ENCODE peak calls at places on chromosomes 13 and 19, in ten cellular contexts. Z, R, Y, V, M, H, T, O, P and D are unnamed samples. For H3K4me1, the result is how much of the 10 kb centered on the place peaks cover.

GRCh38 chr19:17332677-17333581 is 1.7 kb downstream of the ANO8 start:
- DNase-seq in P (no peak), Y (no peak), H (no peak), M (peak), T (no peak), R (peak), V (no peak), O (no peak), Z (peak), D (no peak)

GRCh38 chr19:46069841-46070341 is 29.1 kb upstream of the IGFL4 start:
- DNase-seq in Z (no peak), M (peak), O (no peak), V (no peak), R (peak), Y (no peak), T (peak), H (no peak), P (no peak), D (no peak)

GRCh38 chr19:49875801-49876421 is 1.2 kb downstream of the AKT1S1 start:
- DNase-seq in O (peak), V (peak), P (peak), H (no peak), Z (peak), Y (no peak), R (peak), T (peak), M (peak), D (peak)

GRCh38 chr13:61255035-61255796 is 160.4 kb downstream of the PCDH20 start:
- DNase-seq in H (no peak), T (no peak), P (no peak), O (no peak), V (no peak), R (no peak), Z (no peak), M (peak), Y (no peak), D (no peak)

GRCh38 chr19:38409631-38410133 is 6.8 kb downstream of the FAM98C start:
- DNase-seq in Y (no peak), T (peak), H (no peak), M (no peak), V (no peak), P (no peak), R (peak), Z (no peak), O (no peak), D (no peak)

GRCh38 chr19:41870401-41870873 is 6.6 kb upstream of the CD79A start:
- DNase-seq in V (no peak), H (no peak), Z (no peak), M (no peak), Y (no peak), P (no peak), R (peak), T (peak), O (no peak), D (no peak)

GRCh38 chr13:36193151-36193855 is 21.1 kb downstream of the SOHLH2 start:
- DNase-seq in T (no peak), Z (no peak), P (no peak), H (no peak), O (no peak), R (no peak), V (no peak), Y (no peak), M (no peak), D (no peak)

GRCh38 chr13:43815204-43815603 is 28.4 kb upstream of the ENOX1 start:
- DNase-seq in T (peak), M (no peak), P (peak), R (peak), Y (no peak), V (no peak), O (no peak), H (no peak), Z (no peak), D (no peak)

GRCh38 chr13:40028446-40028845 is 373.0 kb downstream of the COG6 start:
- DNase-seq in O (no peak), Y (no peak), R (no peak), Z (no peak), V (no peak), M (no peak), H (no peak), T (no peak), P (no peak), D (no peak)

GRCh38 chr19:40721140-40721486 is 4.2 kb downstream of the ITPKC start:
- DNase-seq in H (no peak), M (no peak), Y (no peak), R (no peak), V (no peak), P (no peak), T (no peak), Z (no peak), O (no peak), D (no peak)

GRCh38 chr19:9039728-9040127 is 29.5 kb upstream of the MUC16 start:
- DNase-seq in M (no peak), P (no peak), R (no peak), Z (no peak), O (no peak), T (no peak), Y (no peak), H (no peak), V (no peak), D (no peak)

GRCh38 chr19:5655412-5655811 is 24.9 kb downstream of the MICOS13 start:
- DNase-seq in P (no peak), R (no peak), Z (peak), V (peak), O (no peak), T (no peak), M (no peak), H (no peak), Y (no peak), D (no peak)

GRCh38 chr19:53780506-53780905 is 43.6 kb downstream of the NLRP12 start:
- DNase-seq in P (no peak), V (no peak), H (no peak), M (no peak), Y (no peak), Z (no peak), T (no peak), O (no peak), R (no peak), D (no peak)

GRCh38 chr19:2567580-2567979 is 91.7 kb downstream of the GADD45B start:
- DNase-seq in T (peak), V (no peak), M (no peak), P (peak), Z (peak), R (no peak), Y (no peak), H (no peak), O (no peak), D (no peak)

GRCh38 chr19:33248553-33248953 is 22.9 kb upstream of the SLC7A10 start:
- DNase-seq in O (no peak), Z (peak), Y (no peak), H (no peak), V (no peak), M (peak), T (no peak), R (no peak), P (no peak), D (no peak)

GRCh38 chr13:51276684-51277083 is 54.5 kb downstream of the FAM124A start:
- DNase-seq in V (no peak), O (no peak), T (no peak), Y (peak), Z (no peak), M (no peak), H (no peak), R (no peak), P (no peak), D (no peak)

GRCh38 chr19:48874309-48875135 is 2.3 kb downstream of the PPP1R15A start:
- DNase-seq in T (peak), Y (no peak), H (no peak), P (peak), M (no peak), V (peak), O (peak), R (peak), Z (no peak), D (peak)

GRCh38 chr13:56773148-56773547 is 367.6 kb upstream of the PRR20A start:
- DNase-seq in V (no peak), Z (no peak), T (no peak), R (no peak), M (no peak), H (no peak), O (no peak), Y (no peak), P (no peak), D (no peak)

DNA sequence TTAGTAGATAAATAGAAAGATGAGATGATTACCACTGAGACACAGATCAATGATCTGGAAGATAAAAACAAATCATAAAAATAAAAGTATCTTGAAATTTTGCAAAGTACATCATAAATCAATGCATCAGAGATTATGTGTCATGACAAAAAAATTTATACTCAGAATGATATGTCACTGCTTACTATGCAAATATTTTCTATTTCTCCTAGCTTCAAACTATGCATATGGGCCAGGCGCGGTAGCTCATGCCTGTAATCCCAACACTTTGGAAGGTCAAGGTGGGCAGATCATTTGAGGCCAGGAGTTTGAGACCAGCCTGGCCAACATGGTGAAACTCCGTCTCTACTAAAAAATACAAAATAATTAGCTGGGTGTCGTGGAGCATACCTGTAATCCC is 17.3 kb upstream of the RBM26 start:
- DNase-seq in M (no peak), R (no peak), P (no peak), Y (no peak), Z (no peak), H (no peak), V (no peak), T (no peak), O (no peak), D (no peak)
- TF ChIP-seq POLR2A in M (no peak), R (no peak), P (no peak), Y (no peak), Z (no peak), H (no peak), V (no peak), T (no peak), O (no peak), D (no peak)

DNA sequence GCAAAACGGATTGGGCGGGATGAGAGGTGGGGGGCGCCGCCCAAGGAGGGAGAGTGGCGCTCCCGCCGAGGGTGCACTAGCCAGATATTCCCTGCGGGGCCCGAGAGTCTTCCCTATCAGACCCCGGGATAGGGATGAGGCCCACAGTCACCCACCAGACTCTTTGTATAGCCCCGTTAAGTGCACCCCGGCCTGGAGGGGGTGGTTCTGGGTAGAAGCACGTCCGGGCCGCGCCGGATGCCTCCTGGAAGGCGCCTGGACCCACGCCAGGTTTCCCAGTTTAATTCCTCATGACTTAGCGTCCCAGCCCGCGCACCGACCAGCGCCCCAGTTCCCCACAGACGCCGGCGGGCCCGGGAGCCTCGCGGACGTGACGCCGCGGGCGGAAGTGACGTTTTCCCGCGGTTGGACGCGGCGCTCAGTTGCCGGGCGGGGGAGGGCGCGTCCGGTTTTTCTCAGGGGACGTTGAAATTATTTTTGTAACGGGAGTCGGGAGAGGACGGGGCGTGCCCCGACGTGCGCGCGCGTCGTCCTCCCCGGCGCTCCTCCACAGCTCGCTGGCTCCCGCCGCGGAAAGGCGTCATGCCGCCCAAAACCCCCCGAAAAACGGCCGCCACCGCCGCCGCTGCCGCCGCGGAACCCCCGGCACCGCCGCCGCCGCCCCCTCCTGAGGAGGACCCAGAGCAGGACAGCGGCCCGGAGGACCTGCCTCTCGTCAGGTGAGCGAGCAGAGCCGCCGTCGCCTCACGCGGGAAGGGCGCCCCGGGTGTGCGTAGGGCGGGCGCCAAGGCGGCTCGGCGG is at the start of gene RB1:
- DNase-seq in T (peak), Z (peak), Y (peak), M (peak), H (peak), O (peak), P (peak), R (peak), V (peak), D (peak)
- TF ChIP-seq CTCF in T (peak), Z (peak), Y (no peak), M (peak), H (peak), O (no peak), P (no peak), R (no peak), V (no peak), D (peak)

DNA sequence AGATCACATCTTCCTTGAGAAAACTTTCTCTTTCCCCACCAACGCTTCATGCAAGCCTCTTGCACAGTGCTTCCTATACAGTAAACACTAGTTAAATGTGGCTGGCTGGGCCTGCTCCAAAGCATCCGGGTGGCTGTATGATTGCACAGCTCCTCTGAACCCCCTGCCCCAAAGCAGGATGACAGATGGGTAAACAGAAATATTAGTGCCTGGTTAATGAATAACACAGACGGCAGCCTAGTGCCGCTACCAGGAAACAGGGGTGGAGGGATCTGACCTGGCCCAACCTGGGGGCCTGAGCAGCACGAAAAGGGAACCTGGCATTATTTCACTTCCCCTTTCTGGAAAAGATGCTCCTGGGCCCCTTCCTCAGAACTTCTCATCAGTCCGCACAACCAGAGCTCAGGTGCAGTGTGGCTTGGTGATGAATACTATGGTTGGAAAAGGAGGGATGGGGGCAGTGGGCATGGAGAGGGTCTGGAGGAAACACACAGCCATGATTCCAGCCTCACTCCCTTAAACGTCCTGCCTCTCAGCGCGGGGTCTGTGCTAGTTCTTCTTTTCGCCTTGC is 10.8 kb downstream of the FFAR2 start:
- DNase-seq in M (peak), T (no peak), H (no peak), R (no peak), O (no peak), P (no peak), Z (peak), Y (no peak), V (peak), D (no peak)
- H3K4me1 ChIP-seq in M (half or more), T (under half), H (under half), R (under half), O (under half), P (under half), Z (half or more), Y (under half), V (under half), D (under half)

DNA sequence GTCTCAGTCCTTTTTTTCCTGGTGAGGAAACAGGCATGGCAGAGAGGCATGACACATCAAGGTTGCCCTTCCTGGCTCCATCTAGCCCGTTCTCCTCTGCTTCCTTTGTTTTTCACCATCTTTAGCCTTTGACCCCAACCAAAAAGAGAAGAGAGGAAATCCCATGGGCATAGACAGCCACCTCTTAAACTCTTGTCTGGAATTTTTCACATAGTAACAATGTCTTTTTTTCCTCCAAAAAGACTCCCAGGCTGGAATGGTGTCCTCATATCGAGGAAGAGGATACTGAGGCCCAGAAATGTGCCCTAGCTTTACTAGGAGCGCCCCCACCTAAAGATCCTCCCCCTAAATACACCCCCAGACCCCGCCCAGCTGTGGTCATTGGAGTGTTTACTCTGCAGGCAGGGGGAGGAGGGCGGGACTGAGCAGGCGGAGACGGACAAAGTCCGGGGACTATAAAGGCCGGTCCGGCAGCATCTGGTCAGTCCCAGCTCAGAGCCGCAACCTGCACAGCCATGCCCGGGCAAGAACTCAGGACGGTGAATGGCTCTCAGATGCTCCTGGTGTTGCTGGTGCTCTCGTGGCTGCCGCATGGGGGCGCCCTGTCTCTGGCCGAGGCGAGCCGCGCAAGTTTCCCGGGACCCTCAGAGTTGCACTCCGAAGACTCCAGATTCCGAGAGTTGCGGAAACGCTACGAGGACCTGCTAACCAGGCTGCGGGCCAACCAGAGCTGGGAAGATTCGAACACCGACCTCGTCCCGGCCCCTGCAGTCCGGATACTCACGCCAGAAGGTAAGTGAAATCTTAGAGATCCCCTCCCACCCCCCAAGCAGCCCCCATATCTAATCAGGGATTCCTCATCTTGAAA is at the start of gene GDF15:
- DNase-seq in M (peak), Y (no peak), V (peak), H (no peak), O (peak), R (peak), P (peak), T (no peak), Z (peak), D (peak)
- TF ChIP-seq POLR2A in M (peak), Y (peak), V (peak), H (no peak), O (no peak), R (peak), P (no peak), T (peak), Z (no peak), D (peak)

DNA sequence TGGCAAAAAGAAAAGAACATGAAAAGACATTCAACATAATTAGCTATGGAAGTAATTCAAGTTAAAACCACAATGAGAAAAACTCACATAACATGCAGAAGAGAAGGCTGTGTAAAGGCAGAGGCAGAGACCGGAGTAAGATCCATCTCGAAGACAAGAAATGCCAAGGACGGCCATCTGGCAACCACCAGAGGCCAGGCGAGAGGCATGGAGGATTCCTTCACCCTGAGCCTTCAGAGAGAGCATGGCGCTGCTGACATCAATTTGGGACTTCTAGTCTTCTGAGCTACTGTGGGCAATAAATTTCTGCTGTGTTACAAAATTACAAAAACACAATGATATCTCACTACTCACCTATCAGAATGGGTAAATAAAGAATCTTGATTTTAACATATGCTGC is 381.0 kb downstream of the TSHZ3 start:
- DNase-seq in R (no peak), Z (no peak), Y (no peak), O (no peak), P (no peak), H (no peak), M (no peak), V (no peak), T (peak), D (no peak)
- TF ChIP-seq CTCF in R (peak), Z (no peak), Y (no peak), O (no peak), P (no peak), H (no peak), M (no peak), V (no peak), T (no peak), D (no peak)